ENCODE peak calls at places on chromosomes 7 and 10, in ten cellular contexts. E is AG10803, P is choroid plexus epithelial cell, K is tibial artery, J is right lobe of liver, M is H9, Y is ovary, D is GM23338, L is GM20000, T is adrenal gland. I is an unnamed sample.

GRCh38 chr10:30420774-30421173 is 13.2 kb upstream of the MAP3K8 start:
- DNase-seq in T (no peak), M (no peak), D (no peak), K (no peak), J (no peak), L (no peak), Y (no peak), E (no peak), P (no peak), I (no peak)

GRCh38 chr10:62075414-62075813 is 173.9 kb downstream of the ARID5B start:
- DNase-seq in M (no peak), P (no peak), L (no peak), D (no peak), T (no peak), Y (no peak), K (no peak), E (peak; percentile 42), J (no peak), I (no peak)

GRCh38 chr10:119616879-119617580 is 20.3 kb upstream of the TIAL1 start:
- DNase-seq in T (peak; percentile 18), D (peak; percentile 51), P (peak; percentile 41), K (no peak), M (peak; percentile 37), Y (peak; percentile 58), E (peak; percentile 71), J (peak; percentile 39), L (no peak), I (no peak)

GRCh38 chr7:130273081-130273699 is 6.5 kb downstream of the CPA2 start:
- DNase-seq in L (no peak), K (no peak), P (peak; percentile 86), T (no peak), D (peak; percentile 94), E (peak; percentile 28), J (no peak), Y (peak; percentile 67), M (peak; percentile 93), I (no peak)

GRCh38 chr10:7541137-7542087 is 125.4 kb downstream of the ITIH5 start:
- DNase-seq in P (peak; percentile 4), E (peak; percentile 53), T (no peak), L (no peak), K (peak; percentile 37), Y (peak; percentile 92), M (peak; percentile 77), D (peak; percentile 69), J (no peak), I (no peak)

GRCh38 chr10:34723746-34724145 is 91.3 kb downstream of the PARD3 start:
- DNase-seq in P (peak; percentile 92), D (peak; percentile 50), M (no peak), J (peak; percentile 34), L (peak; percentile 38), T (peak; percentile 59), Y (no peak), E (peak; percentile 77), K (peak; percentile 38), I (no peak)

GRCh38 chr10:44310762-44311562 is 73.9 kb downstream of the CXCL12 start:
- DNase-seq in T (peak; percentile 85), E (peak; percentile 68), K (peak; percentile 84), P (peak; percentile 81), J (peak; percentile 82), L (peak; percentile 89), Y (peak; percentile 93), M (peak; percentile 93), D (peak; percentile 89), I (peak; percentile 46)

GRCh38 chr7:44727346-44728262 is 21.0 kb upstream of the ZMIZ2 start:
- DNase-seq in T (no peak), Y (no peak), P (peak; percentile 84), E (peak; percentile 94), D (no peak), L (peak; percentile 4), M (no peak), J (no peak), K (no peak), I (no peak)

GRCh38 chr10:59750155-59750945 is 2.9 kb downstream of the MRLN start:
- DNase-seq in E (no peak), J (no peak), K (no peak), D (no peak), T (peak; percentile 95), M (no peak), L (no peak), Y (no peak), P (no peak), I (no peak)

GRCh38 chr7:38448076-38448475 is 174.6 kb upstream of the TARP start:
- DNase-seq in L (no peak), Y (no peak), D (no peak), E (peak; percentile 39), J (no peak), K (no peak), M (no peak), T (no peak), P (peak; percentile 41), I (no peak)

GRCh38 chr7:45576249-45576929 is 2.2 kb downstream of the ADCY1 start:
- DNase-seq in T (no peak), E (no peak), M (peak; percentile 14), Y (no peak), K (no peak), J (no peak), L (no peak), P (no peak), D (no peak), I (no peak)

GRCh38 chr10:43160067-43160918 is 22.0 kb downstream of the CSGALNACT2 start:
- DNase-seq in K (no peak), L (no peak), T (peak; percentile 18), D (no peak), P (peak; percentile 71), Y (no peak), E (peak; percentile 84), J (no peak), M (no peak), I (no peak)

GRCh38 chr10:125192005-125192404 is 31.6 kb upstream of the CTBP2 start:
- DNase-seq in J (no peak), D (no peak), T (no peak), P (no peak), K (no peak), M (no peak), L (no peak), Y (no peak), E (no peak), I (no peak)

DNA sequence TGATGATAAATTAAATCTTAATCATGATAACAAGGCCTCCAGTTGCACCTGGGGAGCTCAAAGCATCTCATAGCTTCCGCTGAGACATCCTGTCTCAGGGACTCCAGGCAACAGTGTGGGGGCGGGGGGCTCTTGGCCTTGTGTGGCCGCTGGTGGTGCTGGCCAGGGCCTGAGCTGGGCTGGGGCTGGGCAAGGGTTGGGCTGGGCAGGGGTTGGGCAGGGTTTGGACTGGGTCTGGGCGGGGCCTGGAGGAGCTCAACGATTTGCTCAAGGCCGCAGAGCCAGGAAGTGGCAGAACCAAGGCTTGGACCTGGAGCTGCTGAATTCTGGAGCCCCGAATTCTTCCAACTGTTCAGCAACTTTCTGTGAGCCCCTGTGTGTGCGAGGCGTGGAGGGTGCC is 37.9 kb upstream of the PSMG3 start:
- DNase-seq in M (peak; percentile 57), E (no peak), L (no peak), P (no peak), D (peak; percentile 21), K (no peak), Y (no peak), T (peak; percentile 38), J (no peak), I (no peak)
- TF ChIP-seq CTCF in M (no peak), E (no peak), L (no peak), P (no peak), D (no peak), K (no peak), Y (no peak), T (no peak), J (no peak), I (no peak)

DNA sequence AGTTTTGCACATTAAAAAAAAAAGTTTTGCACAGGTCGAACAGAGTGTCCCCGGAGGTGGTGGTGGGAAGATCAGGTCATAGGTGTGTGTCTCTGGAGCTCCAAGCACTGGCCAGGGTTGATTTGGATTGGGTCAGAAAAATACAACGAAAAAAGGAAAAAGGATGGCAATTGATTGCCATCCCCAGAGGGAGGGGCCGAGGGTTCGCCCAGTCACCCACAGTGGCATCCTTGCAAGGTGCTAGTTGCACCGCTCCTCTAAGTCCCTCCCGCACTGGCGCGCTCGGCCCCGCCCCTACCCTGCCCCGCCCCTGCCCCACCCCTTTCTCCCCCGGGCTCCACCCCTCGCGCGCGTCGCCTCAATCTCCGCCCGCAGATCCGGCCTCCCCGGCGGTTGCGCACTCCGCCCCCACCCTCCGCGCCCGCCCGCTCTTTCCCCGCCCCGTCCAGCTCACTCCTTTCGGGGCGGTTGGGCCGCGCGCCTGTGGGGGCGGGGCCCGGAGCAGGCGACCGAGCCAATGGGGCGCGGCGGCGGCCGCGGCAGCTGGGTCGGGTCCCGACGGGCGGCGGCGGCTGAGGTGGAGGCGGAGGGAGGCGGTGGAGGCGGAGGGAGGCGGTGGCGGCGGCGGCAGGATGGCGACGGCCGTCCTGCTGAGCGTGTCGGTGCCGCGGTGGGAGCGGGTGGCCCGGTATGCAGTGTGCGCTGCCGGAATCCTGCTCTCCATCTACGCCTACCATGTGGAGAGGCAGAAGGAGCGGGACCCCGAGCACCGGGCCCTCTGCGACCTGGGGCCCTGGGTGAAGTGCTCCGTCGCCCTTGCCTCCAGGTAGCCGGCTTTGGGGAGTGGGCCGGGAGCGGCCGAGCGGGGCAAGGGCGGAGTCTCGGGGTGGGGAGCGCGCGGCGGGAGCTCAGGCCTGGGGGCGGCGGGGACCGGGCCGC is 31.5 kb upstream of the ERV3-1 start:
- DNase-seq in L (peak; percentile 96), Y (peak; percentile 96), D (peak; percentile 93), E (peak; percentile 93), T (peak; percentile 94), M (peak; percentile 97), P (peak; percentile 96), J (peak; percentile 96), K (peak; percentile 88), I (peak; percentile 48)
- TF ChIP-seq CTCF in L (no peak), Y (no peak), D (peak; percentile 39), E (no peak), T (no peak), M (peak; percentile 47), P (peak; percentile 8), J (no peak), K (no peak), I (no peak)

DNA sequence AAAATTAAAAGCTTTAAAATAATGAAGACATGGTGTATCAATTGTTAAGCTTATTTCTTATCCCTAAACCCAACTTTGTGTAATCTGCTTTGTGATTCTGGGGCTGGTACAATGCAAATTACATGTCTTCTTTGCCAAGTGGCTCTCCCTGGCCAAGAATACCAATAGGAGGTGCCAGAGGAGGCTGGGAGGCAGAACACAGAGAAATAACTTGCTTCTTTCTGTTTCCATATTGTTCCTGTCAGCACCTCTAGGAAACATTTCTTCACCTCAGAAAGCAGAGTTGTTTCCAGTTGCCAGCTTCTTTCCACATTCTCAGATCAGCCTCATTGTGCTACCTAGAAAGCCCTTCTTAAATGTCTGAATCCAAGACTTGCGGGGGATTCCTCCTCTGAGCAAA is 174.4 kb downstream of the MDFIC start:
- DNase-seq in J (no peak), P (peak; percentile 52), E (no peak), L (no peak), Y (no peak), T (peak; percentile 13), K (no peak), M (no peak), D (peak; percentile 3), I (no peak)
- TF ChIP-seq CTCF in J (no peak), P (peak; percentile 18), E (no peak), L (no peak), Y (no peak), T (no peak), K (no peak), M (no peak), D (peak; percentile 10), I (no peak)

GRCh38 chr10:472241-472910 is 217.1 kb downstream of the DIP2C start:
- DNase-seq in E (no peak), T (no peak), D (no peak), P (no peak), Y (no peak), K (no peak), J (no peak), M (peak; percentile 30), L (no peak), I (no peak)
- TF ChIP-seq CTCF in E (no peak), T (no peak), D (peak; percentile 8), P (no peak), Y (no peak), K (no peak), J (no peak), M (no peak), L (no peak), I (no peak)